ENCODE peak calls at places on chromosomes 16 and 17, in eight cellular contexts. H is right lobe of liver, F is AG04450, K is esophagus squamous epithelium, O is lower lobe of right lung, G is BE2C, L is thoracic aorta, N is heart left ventricle. I is an unnamed sample. For H3K9me3, the result is how much of the 10 kb centered on the place peaks cover.

GRCh38 chr16:51987519-51987918 is 559.4 kb downstream of the TOX3 start:
- DNase-seq in H (no peak), F (no peak), K (no peak), O (no peak), G (no peak), L (no peak), N (no peak), I (no peak)

GRCh38 chr16:1001096-1001495 is 19.5 kb downstream of the SOX8 start:
- DNase-seq in H (no peak), F (no peak), K (no peak), O (no peak), G (no peak), L (no peak), N (no peak), I (no peak)

GRCh38 chr17:76274559-76274956 is 9.4 kb downstream of the UBALD2 start:
- DNase-seq in H (no peak), F (no peak), K (no peak), O (no peak), G (no peak), L (no peak), N (no peak), I (no peak)

GRCh38 chr17:38560503-38561318 is 45.0 kb downstream of the SRCIN1 start:
- DNase-seq in H (no peak), F (no peak), K (no peak), O (no peak), G (no peak), L (no peak), N (no peak), I (no peak)

GRCh38 chr16:84446596-84447392 is 57.7 kb downstream of the MEAK7 start:
- DNase-seq in H (no peak), F (no peak), K (no peak), O (peak), G (no peak), L (no peak), N (no peak), I (no peak)

GRCh38 chr16:87939562-87940423 is 3.5 kb upstream of the CA5A start:
- DNase-seq in H (peak), F (no peak), K (no peak), O (no peak), G (no peak), L (no peak), N (no peak), I (no peak)

GRCh38 chr17:81553616-81554181 is 1.5 kb upstream of the FAAP100 start:
- DNase-seq in H (no peak), F (peak), K (no peak), O (no peak), G (peak), L (no peak), N (no peak), I (no peak)

GRCh38 chr17:6910987-6911603 is 79.6 kb upstream of the TEKT1 start:
- DNase-seq in H (no peak), F (no peak), K (no peak), O (no peak), G (no peak), L (no peak), N (no peak), I (no peak)

GRCh38 chr17:8855477-8856204 is 11.8 kb downstream of the PIK3R6 start:
- DNase-seq in H (no peak), F (no peak), K (no peak), O (no peak), G (no peak), L (no peak), N (no peak), I (no peak)

GRCh38 chr17:66900126-66901010 is 64.1 kb upstream of the CACNG4 start:
- DNase-seq in H (no peak), F (no peak), K (no peak), O (no peak), G (no peak), L (no peak), N (no peak), I (no peak)

GRCh38 chr17:36939944-36940312 is 2.7 kb downstream of the LHX1 start:
- DNase-seq in H (no peak), F (no peak), K (no peak), O (no peak), G (no peak), L (no peak), N (no peak), I (no peak)

GRCh38 chr17:40553694-40554534 is 11.4 kb downstream of the CCR7 start:
- DNase-seq in H (peak), F (no peak), K (no peak), O (no peak), G (no peak), L (no peak), N (peak), I (no peak)

GRCh38 chr17:37261286-37261685 is 114.5 kb upstream of the C17orf78 start:
- DNase-seq in H (no peak), F (no peak), K (no peak), O (no peak), G (no peak), L (no peak), N (no peak), I (no peak)

GRCh38 chr17:60493847-60494321 is 32.2 kb downstream of the APPBP2 start:
- DNase-seq in H (no peak), F (no peak), K (no peak), O (no peak), G (no peak), L (no peak), N (no peak), I (no peak)
- H3K9me3 ChIP-seq in H (under half), F (under half), K (under half), O (under half), G (under half), L (under half), N (under half), I (under half)

GRCh38 chr16:3369073-3369472 is 13.4 kb downstream of the OR2C1 start:
- DNase-seq in H (no peak), F (no peak), K (no peak), O (no peak), G (no peak), L (no peak), N (no peak), I (no peak)
- H3K9me3 ChIP-seq in H (under half), F (under half), K (under half), O (under half), G (under half), L (under half), N (under half), I (under half)

DNA sequence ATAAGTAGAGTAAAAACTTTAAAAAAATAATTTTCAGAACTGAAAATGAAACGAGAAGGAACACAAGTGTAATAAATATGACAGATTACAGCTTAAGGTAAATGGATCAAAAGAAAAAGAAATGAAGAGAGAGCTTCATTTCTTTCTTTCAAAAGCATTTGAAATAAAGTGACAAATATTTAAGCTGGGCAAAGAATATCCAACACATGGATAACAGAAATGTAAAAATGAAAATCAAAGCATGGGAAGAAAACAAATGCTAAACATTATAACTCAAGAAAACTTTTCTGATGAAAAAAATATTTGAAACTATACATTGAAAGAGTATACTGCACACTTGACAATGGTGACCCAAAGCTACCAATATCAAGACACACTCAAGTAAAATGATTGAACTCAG is 143.6 kb upstream of the IRX5 start:
- DNase-seq in H (no peak), F (no peak), K (no peak), O (no peak), G (no peak), L (no peak), N (no peak), I (no peak)
- H3K9me3 ChIP-seq in H (under half), F (under half), K (under half), O (under half), G (under half), L (under half), N (under half), I (under half)

GRCh38 chr16:31916056-31916488 is 42.5 kb downstream of the ZNF267 start:
- DNase-seq in H (no peak), F (no peak), K (no peak), O (no peak), G (no peak), L (no peak), N (no peak), I (no peak)
- H3K9me3 ChIP-seq in H (half or more), F (under half), K (half or more), O (half or more), G (under half), L (half or more), N (under half), I (half or more)